ENCODE peak calls at places on chromosome 6, in seven cellular contexts. A is heart right ventricle, Z is iPS DF 19.7, E is coronary artery, U is nephron progenitor cell, Q is thoracic aorta, D is ovary. K is an unnamed sample.

GRCh38 chr6:114085206-114085605 is 114.3 kb upstream of the HDAC2 start:
- DNase-seq in Z (no peak), A (no peak), E (no peak), U (no peak), D (no peak), Q (no peak), K (no peak)

GRCh38 chr6:66496659-66497058 is 789.6 kb upstream of the EYS start:
- DNase-seq in E (no peak), D (no peak), Z (no peak), Q (no peak), A (no peak), U (no peak), K (no peak)

GRCh38 chr6:142851601-142852000 is 93.4 kb downstream of the HIVEP2 start:
- DNase-seq in Q (no peak), Z (no peak), A (no peak), D (no peak), U (no peak), E (no peak), K (no peak)

GRCh38 chr6:126976263-126976797 is 142.1 kb upstream of the RSPO3 start:
- DNase-seq in A (no peak), U (no peak), D (no peak), E (no peak), Z (no peak), Q (no peak), K (no peak)

GRCh38 chr6:36963451-36964290 is 9.1 kb downstream of the PI16 start:
- DNase-seq in D (no peak), Z (no peak), U (no peak), E (no peak), A (no peak), Q (no peak), K (no peak)

GRCh38 chr6:168716581-168716980 is 275.6 kb downstream of the SMOC2 start:
- DNase-seq in Q (no peak), D (no peak), U (no peak), E (peak; percentile 58), Z (no peak), A (no peak), K (no peak)

GRCh38 chr6:157424491-157425020 is 43.6 kb downstream of the ZDHHC14 start:
- DNase-seq in Z (no peak), E (no peak), U (no peak), A (no peak), D (no peak), Q (no peak), K (no peak)

GRCh38 chr6:88665131-88665530 is 298.3 kb downstream of the RNGTT start:
- DNase-seq in D (no peak), E (no peak), Z (no peak), A (no peak), U (no peak), Q (no peak), K (no peak)

GRCh38 chr6:32983964-32984638 is 15.7 kb downstream of the BRD2 start:
- DNase-seq in U (no peak), Z (no peak), D (no peak), Q (no peak), E (no peak), A (no peak), K (no peak)

GRCh38 chr6:17930321-17930993 is 57.0 kb downstream of the KIF13A start:
- DNase-seq in E (no peak), Z (no peak), Q (no peak), U (no peak), A (peak; percentile 69), D (no peak), K (no peak)

K was measured in left cardiac atrium.